ENCODE peak calls at places on chromosomes 11 and 22, in ten cellular contexts. K, D, G, U, S, Z, E, M, H and O are unnamed samples.

GRCh38 chr11:11845066-11845465 is 3.3 kb downstream of the USP47 start:
- DNase-seq in D (no peak), Z (no peak), S (no peak), M (no peak), U (no peak), G (no peak), K (no peak), E (no peak), H (no peak), O (no peak)

GRCh38 chr22:18000441-18001039 is 23.8 kb downstream of the MICAL3 start:
- DNase-seq in K (peak), H (no peak), D (no peak), S (no peak), Z (no peak), U (no peak), G (no peak), M (peak), E (peak), O (no peak)

GRCh38 chr11:118917488-118918127 is 8.1 kb downstream of the BCL9L start:
- DNase-seq in H (peak), M (peak), Z (no peak), D (no peak), K (peak), E (no peak), U (peak), G (peak), S (no peak), O (no peak)

GRCh38 chr22:38927033-38927789 is 30.2 kb upstream of the APOBEC3A start:
- DNase-seq in S (no peak), E (no peak), D (peak), G (no peak), U (peak), M (peak), K (peak), Z (peak), H (peak), O (peak)

GRCh38 chr22:20022231-20023069 is 1.5 kb downstream of the TANGO2 start:
- DNase-seq in D (no peak), H (no peak), E (no peak), U (no peak), Z (no peak), S (no peak), G (no peak), M (no peak), K (no peak), O (no peak)

GRCh38 chr11:70467196-70468085 is 69.1 kb downstream of the CTTN start:
- DNase-seq in G (peak), U (peak), H (peak), K (peak), E (peak), S (no peak), M (peak), Z (peak), D (peak), O (no peak)

GRCh38 chr11:5809122-5809519 is 397 bp downstream of the OR52N2 start:
- DNase-seq in K (peak), D (peak), U (no peak), E (no peak), S (no peak), G (no peak), Z (no peak), M (no peak), H (no peak), O (no peak)

GRCh38 chr22:46619830-46620501 is at the start of gene GRAMD4:
- DNase-seq in K (no peak), D (no peak), U (no peak), Z (peak), S (no peak), M (no peak), E (no peak), G (peak), H (no peak), O (no peak)

GRCh38 chr11:75576445-75577049 is 14.5 kb downstream of the SERPINH1 start:
- DNase-seq in G (no peak), U (peak), H (no peak), M (peak), Z (no peak), S (no peak), K (no peak), E (peak), D (no peak), O (no peak)

GRCh38 chr11:67648796-67649613 is 1.5 kb downstream of the ACY3 start:
- DNase-seq in D (no peak), U (no peak), H (no peak), G (no peak), Z (no peak), S (no peak), M (no peak), K (no peak), E (peak), O (no peak)

GRCh38 chr22:20803696-20804324 is 29.9 kb downstream of the SERPIND1 start:
- DNase-seq in S (peak), D (peak), M (peak), E (peak), G (no peak), H (peak), Z (no peak), U (peak), K (peak), O (no peak)

GRCh38 chr22:44686873-44687600 is 15.0 kb upstream of the PRR5 start:
- DNase-seq in U (no peak), G (no peak), E (no peak), H (peak), M (no peak), D (no peak), S (no peak), K (no peak), Z (no peak), O (no peak)

GRCh38 chr11:20470348-20470747 is 82.8 kb downstream of the PRMT3 start:
- DNase-seq in H (no peak), U (no peak), Z (no peak), M (no peak), D (no peak), K (no peak), G (no peak), E (no peak), S (no peak), O (no peak)

GRCh38 chr11:120170741-120171261 is 32.9 kb upstream of the TRIM29 start:
- DNase-seq in M (no peak), K (no peak), Z (no peak), H (no peak), E (no peak), G (no peak), U (no peak), D (no peak), S (no peak), O (no peak)